ENCODE peak calls at places on chromosomes 5 and 9, in four cellular contexts. T is lower lobe of right lung; S is iris pigment epithelial cell; M is stimulated activated CD8-positive, alpha-beta memory T cell treated with anti-CD3 and anti-CD28 coated beads, Interleukin-15, amount 100 ng/mL, for 1 hour. G is an unnamed sample.

GRCh38 chr5:120405291-120405864 is 58.7 kb upstream of the PRR16 start:
- DNase-seq in S (peak), T (no peak), M (no peak), G (no peak)

GRCh38 chr5:168128154-168128553 is 163.3 kb upstream of the WWC1 start:
- DNase-seq in M (no peak), S (no peak), T (no peak), G (no peak)

GRCh38 chr5:93575466-93575865 is 5.6 kb downstream of the NR2F1-AS1 start:
- DNase-seq in M (no peak), S (peak), T (no peak), G (no peak)

GRCh38 chr5:68830499-68830898 is 263.3 kb upstream of the SLC30A5 start:
- DNase-seq in M (no peak), S (no peak), T (no peak), G (no peak)

GRCh38 chr9:125756499-125756898 is 9.3 kb downstream of the PBX3 start:
- DNase-seq in M (no peak), S (no peak), T (no peak), G (no peak)

GRCh38 chr9:93193373-93193725 is 9.4 kb downstream of the WNK2 start:
- DNase-seq in T (peak), S (no peak), M (no peak), G (no peak)

GRCh38 chr9:82513242-82513750 is 524.7 kb downstream of the SPATA31D1 start:
- DNase-seq in S (peak), T (no peak), M (no peak), G (no peak)

GRCh38 chr9:71921190-71921814 is 9.9 kb downstream of the C9orf85 start:
- DNase-seq in M (no peak), S (no peak), T (no peak), G (no peak)

GRCh38 chr5:172789687-172790495 is 18.9 kb upstream of the DUSP1 start:
- DNase-seq in M (no peak), S (no peak), T (peak), G (no peak)

GRCh38 chr5:90136952-90137528 is 272.5 kb downstream of the CETN3 start:
- DNase-seq in T (no peak), M (no peak), S (no peak), G (no peak)

GRCh38 chr5:142432961-142433360 is 108.1 kb upstream of the SPRY4 start:
- DNase-seq in T (no peak), S (no peak), M (no peak), G (no peak)

GRCh38 chr5:150497274-150497988 is 10.5 kb upstream of the NDST1 start:
- DNase-seq in M (no peak), S (peak), T (no peak), G (no peak)

GRCh38 chr9:86263876-86264275 is 4.4 kb upstream of the C9orf153 start:
- DNase-seq in S (peak), T (no peak), M (no peak), G (no peak)

GRCh38 chr5:180910735-180911134 is 11.8 kb downstream of the BTNL8 start:
- DNase-seq in S (no peak), T (no peak), M (no peak), G (no peak)

GRCh38 chr5:134124289-134125194 is 10.1 kb downstream of the TCF7 start:
- DNase-seq in S (no peak), M (no peak), T (no peak), G (no peak)

GRCh38 chr9:127162567-127163365 is 40.3 kb upstream of the ANGPTL2 start:
- DNase-seq in T (no peak), S (no peak), M (no peak), G (no peak)

GRCh38 chr5:9467199-9468069 is 78.4 kb downstream of the SEMA5A start:
- DNase-seq in M (no peak), S (no peak), T (peak), G (no peak)

GRCh38 chr5:171589461-171589860 is 170.0 kb downstream of the FGF18 start:
- DNase-seq in M (no peak), S (no peak), T (no peak), G (no peak)

G was measured in activated CD4-positive, CD25-positive, alpha-beta regulatory T cell.